ENCODE peak calls at places on chromosomes 1 and 21, in four cellular contexts. One of them, this sample, is unnamed.

GRCh38 chr1:149931212-149931805 is 3.7 kb upstream of the SF3B4 start:
- DNase-seq in fibroblast of lung: no peak
- DNase-seq in CD8-positive, alpha-beta memory T cell: no peak
- DNase-seq in mesendoderm: no peak
- DNase-seq in this sample: no peak

GRCh38 chr21:38487906-38488639 is 10.2 kb downstream of the ERG start:
- DNase-seq in fibroblast of lung: no peak
- DNase-seq in CD8-positive, alpha-beta memory T cell: no peak
- DNase-seq in mesendoderm: no peak
- DNase-seq in this sample: no peak

GRCh38 chr1:227333423-227333822 is 15.1 kb upstream of the CDC42BPA start:
- DNase-seq in fibroblast of lung: no peak
- DNase-seq in CD8-positive, alpha-beta memory T cell: no peak
- DNase-seq in mesendoderm: no peak
- DNase-seq in this sample: no peak

GRCh38 chr1:33454646-33455282 is 17.7 kb upstream of the ZSCAN20 start:
- DNase-seq in fibroblast of lung: peak; percentile 42
- DNase-seq in CD8-positive, alpha-beta memory T cell: no peak
- DNase-seq in mesendoderm: peak; percentile 29
- DNase-seq in this sample: no peak

GRCh38 chr1:178541829-178542553 is 29.1 kb downstream of the TEX35 start:
- DNase-seq in fibroblast of lung: peak; percentile 6
- DNase-seq in CD8-positive, alpha-beta memory T cell: peak; percentile 31
- DNase-seq in mesendoderm: peak; percentile 61
- DNase-seq in this sample: no peak

GRCh38 chr1:157136133-157136532 is 2.1 kb downstream of the ETV3 start:
- DNase-seq in fibroblast of lung: no peak
- DNase-seq in CD8-positive, alpha-beta memory T cell: no peak
- DNase-seq in mesendoderm: peak; percentile 41
- DNase-seq in this sample: no peak

GRCh38 chr1:201147396-201148015 is 6.8 kb downstream of the TMEM9 start:
- DNase-seq in fibroblast of lung: no peak
- DNase-seq in CD8-positive, alpha-beta memory T cell: no peak
- DNase-seq in mesendoderm: no peak
- DNase-seq in this sample: no peak

GRCh38 chr1:158019177-158019868 is 25.9 kb downstream of the KIRREL1 start:
- DNase-seq in fibroblast of lung: peak; percentile 93
- DNase-seq in CD8-positive, alpha-beta memory T cell: no peak
- DNase-seq in mesendoderm: peak; percentile 98
- DNase-seq in this sample: no peak

GRCh38 chr1:22801753-22802152 is 91.1 kb downstream of the EPHB2 start:
- DNase-seq in fibroblast of lung: no peak
- DNase-seq in CD8-positive, alpha-beta memory T cell: no peak
- DNase-seq in mesendoderm: peak; percentile 67
- DNase-seq in this sample: no peak

GRCh38 chr1:4397196-4397595 is 257.2 kb upstream of the AJAP1 start:
- DNase-seq in fibroblast of lung: no peak
- DNase-seq in CD8-positive, alpha-beta memory T cell: no peak
- DNase-seq in mesendoderm: no peak
- DNase-seq in this sample: no peak

GRCh38 chr1:247415423-247416361 is at the start of gene NLRP3:
- DNase-seq in fibroblast of lung: no peak
- DNase-seq in CD8-positive, alpha-beta memory T cell: peak; percentile 14
- DNase-seq in mesendoderm: peak; percentile 80
- DNase-seq in this sample: no peak

GRCh38 chr21:30282850-30283249 is at the start of gene KRTAP24-1:
- DNase-seq in fibroblast of lung: no peak
- DNase-seq in CD8-positive, alpha-beta memory T cell: no peak
- DNase-seq in mesendoderm: no peak
- DNase-seq in this sample: no peak

GRCh38 chr1:11778844-11779623 is 17.0 kb downstream of the C1orf167 start:
- DNase-seq in fibroblast of lung: no peak
- DNase-seq in CD8-positive, alpha-beta memory T cell: no peak
- DNase-seq in mesendoderm: no peak
- DNase-seq in this sample: no peak

GRCh38 chr1:5455651-5456050 is 536.6 kb downstream of the NPHP4 start:
- DNase-seq in fibroblast of lung: no peak
- DNase-seq in CD8-positive, alpha-beta memory T cell: no peak
- DNase-seq in mesendoderm: peak; percentile 63
- DNase-seq in this sample: no peak

GRCh38 chr1:50917128-50917795 is 42.8 kb downstream of the FAF1 start:
- DNase-seq in fibroblast of lung: no peak
- DNase-seq in CD8-positive, alpha-beta memory T cell: no peak
- DNase-seq in mesendoderm: no peak
- DNase-seq in this sample: no peak

GRCh38 chr1:65003316-65003664 is 36.9 kb upstream of the JAK1 start:
- DNase-seq in fibroblast of lung: no peak
- DNase-seq in CD8-positive, alpha-beta memory T cell: no peak
- DNase-seq in mesendoderm: no peak
- DNase-seq in this sample: no peak

GRCh38 chr1:248303324-248303723 is at the start of gene OR2T12:
- DNase-seq in fibroblast of lung: no peak
- DNase-seq in CD8-positive, alpha-beta memory T cell: no peak
- DNase-seq in mesendoderm: no peak
- DNase-seq in this sample: no peak

GRCh38 chr1:198496216-198497143 is 44.0 kb downstream of the ATP6V1G3 start:
- DNase-seq in fibroblast of lung: peak; percentile 80
- DNase-seq in CD8-positive, alpha-beta memory T cell: no peak
- DNase-seq in mesendoderm: no peak
- DNase-seq in this sample: no peak

GRCh38 chr1:41239988-41240610 is 2.0 kb downstream of the SCMH1 start:
- DNase-seq in fibroblast of lung: peak; percentile 78
- DNase-seq in CD8-positive, alpha-beta memory T cell: no peak
- DNase-seq in mesendoderm: peak; percentile 28
- DNase-seq in this sample: no peak

GRCh38 chr1:200458780-200459179 is 48.9 kb upstream of the ZNF281 start:
- DNase-seq in fibroblast of lung: no peak
- DNase-seq in CD8-positive, alpha-beta memory T cell: no peak
- DNase-seq in mesendoderm: no peak
- DNase-seq in this sample: no peak

GRCh38 chr1:42971848-42972291 is 13.2 kb upstream of the SLC2A1 start:
- DNase-seq in fibroblast of lung: peak; percentile 91
- DNase-seq in CD8-positive, alpha-beta memory T cell: no peak
- DNase-seq in mesendoderm: no peak
- DNase-seq in this sample: no peak

GRCh38 chr1:230340778-230341546 is 85.2 kb downstream of the PGBD5 start:
- DNase-seq in fibroblast of lung: no peak
- DNase-seq in CD8-positive, alpha-beta memory T cell: no peak
- DNase-seq in mesendoderm: no peak
- DNase-seq in this sample: no peak

GRCh38 chr1:235758931-235759330 is 107.8 kb downstream of the LYST start:
- DNase-seq in fibroblast of lung: no peak
- DNase-seq in CD8-positive, alpha-beta memory T cell: no peak
- DNase-seq in mesendoderm: no peak
- DNase-seq in this sample: no peak

GRCh38 chr21:32233055-32233546 is 45.7 kb downstream of the MIS18A start:
- DNase-seq in fibroblast of lung: no peak
- DNase-seq in CD8-positive, alpha-beta memory T cell: no peak
- DNase-seq in mesendoderm: no peak
- DNase-seq in this sample: no peak

GRCh38 chr1:9825101-9826074 is 1.6 kb upstream of the CLSTN1 start:
- DNase-seq in fibroblast of lung: peak; percentile 46
- DNase-seq in CD8-positive, alpha-beta memory T cell: peak; percentile 49
- DNase-seq in mesendoderm: peak; percentile 97
- DNase-seq in this sample: peak; percentile 92

GRCh38 chr1:53048960-53049573 is 12.9 kb upstream of the PODN start:
- DNase-seq in fibroblast of lung: no peak
- DNase-seq in CD8-positive, alpha-beta memory T cell: no peak
- DNase-seq in mesendoderm: no peak
- DNase-seq in this sample: no peak

DNA sequence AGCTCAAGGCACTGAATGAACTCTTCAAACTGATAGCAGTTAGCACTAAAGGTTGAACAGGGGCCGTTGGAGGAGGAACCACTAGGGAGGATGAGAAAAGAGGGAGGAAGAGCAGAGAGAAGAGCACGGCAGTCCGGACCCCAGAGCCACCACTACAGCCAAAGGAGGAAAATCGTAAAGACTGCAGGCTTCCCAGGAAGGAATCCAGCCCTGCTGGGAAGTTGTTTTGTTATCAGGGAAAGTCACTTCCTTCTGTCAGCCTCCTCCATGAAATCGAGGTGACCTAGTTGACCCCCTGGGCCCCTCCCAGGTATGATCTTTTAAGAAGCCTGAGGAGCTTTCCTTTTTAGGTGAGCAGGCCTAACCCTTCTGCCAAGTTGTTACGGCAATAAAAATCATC is 88.2 kb downstream of the PBX1 start:
- DNase-seq in fibroblast of lung: no peak
- DNase-seq in CD8-positive, alpha-beta memory T cell: no peak
- DNase-seq in mesendoderm: peak; percentile 82
- DNase-seq in this sample: no peak
- H3K4me1 ChIP-seq in fibroblast of lung: peaks cover 6% of the 10 kb centered on the region
- H3K4me1 ChIP-seq in CD8-positive, alpha-beta memory T cell: no peaks in the 10 kb centered on the region
- H3K4me1 ChIP-seq in mesendoderm: peaks cover 21% of the 10 kb centered on the region
- H3K4me1 ChIP-seq in this sample: no peaks in the 10 kb centered on the region

GRCh38 chr21:43812139-43812821 is 22.9 kb downstream of the RRP1 start:
- DNase-seq in fibroblast of lung: no peak
- DNase-seq in CD8-positive, alpha-beta memory T cell: no peak
- DNase-seq in mesendoderm: no peak
- DNase-seq in this sample: peak; percentile 52
- H3K4me1 ChIP-seq in fibroblast of lung: peaks cover 4% of the 10 kb centered on the region
- H3K4me1 ChIP-seq in CD8-positive, alpha-beta memory T cell: peaks cover 7% of the 10 kb centered on the region
- H3K4me1 ChIP-seq in mesendoderm: no peaks in the 10 kb centered on the region
- H3K4me1 ChIP-seq in this sample: peaks cover 13% of the 10 kb centered on the region

GRCh38 chr1:171940373-171940772 is 99.1 kb downstream of the DNM3 start:
- DNase-seq in fibroblast of lung: peak; percentile 51
- DNase-seq in CD8-positive, alpha-beta memory T cell: no peak
- DNase-seq in mesendoderm: no peak
- DNase-seq in this sample: no peak

GRCh38 chr1:171939730-171940129 is 98.4 kb downstream of the DNM3 start:
- DNase-seq in fibroblast of lung: no peak
- DNase-seq in CD8-positive, alpha-beta memory T cell: no peak
- DNase-seq in mesendoderm: no peak
- DNase-seq in this sample: no peak

GRCh38 chr1:171941920-171942319 is 100.6 kb downstream of the DNM3 start:
- DNase-seq in fibroblast of lung: no peak
- DNase-seq in CD8-positive, alpha-beta memory T cell: no peak
- DNase-seq in mesendoderm: no peak
- DNase-seq in this sample: no peak

GRCh38 chr1:171948491-171948890 is 107.2 kb downstream of the DNM3 start:
- DNase-seq in fibroblast of lung: peak; percentile 5
- DNase-seq in CD8-positive, alpha-beta memory T cell: no peak
- DNase-seq in mesendoderm: peak; percentile 43
- DNase-seq in this sample: no peak

DNA sequence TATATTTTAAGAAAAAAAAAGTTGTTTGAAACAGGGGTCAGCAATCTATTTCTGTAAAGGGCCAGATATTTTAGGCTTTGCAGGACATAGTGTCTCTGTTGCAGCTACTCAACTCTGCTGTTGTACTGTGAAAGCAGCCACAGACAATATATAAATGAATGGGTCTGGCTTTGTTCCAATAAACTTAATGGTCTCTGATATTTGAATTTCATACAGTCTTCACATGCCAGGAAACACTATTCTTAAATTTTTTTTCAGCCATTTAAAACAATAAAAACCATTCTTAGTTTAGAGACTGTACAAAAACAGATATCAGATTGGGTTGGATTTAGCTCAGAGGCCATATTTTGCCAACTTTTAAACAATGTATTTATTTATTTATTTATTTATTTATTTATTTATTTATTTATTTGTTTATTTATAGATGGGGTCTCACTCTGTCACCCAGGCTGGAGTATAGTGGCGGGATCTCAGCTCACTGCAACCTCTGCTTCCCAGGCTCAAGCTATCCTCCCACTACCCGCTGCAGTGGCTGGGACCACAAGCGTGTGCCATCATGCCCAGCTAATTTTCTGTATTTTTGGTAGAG is 102.8 kb downstream of the DNM3 start:
- DNase-seq in fibroblast of lung: no peak
- DNase-seq in CD8-positive, alpha-beta memory T cell: no peak
- DNase-seq in mesendoderm: no peak
- DNase-seq in this sample: no peak
- H3K4me1 ChIP-seq in fibroblast of lung: no peaks in the 10 kb centered on the region
- H3K4me1 ChIP-seq in CD8-positive, alpha-beta memory T cell: no peaks in the 10 kb centered on the region
- H3K4me1 ChIP-seq in mesendoderm: no peaks in the 10 kb centered on the region
- H3K4me1 ChIP-seq in this sample: no peaks in the 10 kb centered on the region

GRCh38 chr1:109986054-109986444 is 1.5 kb downstream of the AHCYL1 start:
- DNase-seq in fibroblast of lung: no peak
- DNase-seq in CD8-positive, alpha-beta memory T cell: no peak
- DNase-seq in mesendoderm: no peak
- DNase-seq in this sample: no peak
- H3K4me1 ChIP-seq in fibroblast of lung: peaks cover 6% of the 10 kb centered on the region
- H3K4me1 ChIP-seq in CD8-positive, alpha-beta memory T cell: peaks cover 36% of the 10 kb centered on the region
- H3K4me1 ChIP-seq in mesendoderm: peaks cover 8% of the 10 kb centered on the region
- H3K4me1 ChIP-seq in this sample: peaks cover 25% of the 10 kb centered on the region

GRCh38 chr1:111145963-111146768 is 6.1 kb downstream of the CEPT1 start:
- DNase-seq in fibroblast of lung: no peak
- DNase-seq in CD8-positive, alpha-beta memory T cell: no peak
- DNase-seq in mesendoderm: no peak
- DNase-seq in this sample: no peak
- H3K4me1 ChIP-seq in fibroblast of lung: no peaks in the 10 kb centered on the region
- H3K4me1 ChIP-seq in CD8-positive, alpha-beta memory T cell: peaks cover 27% of the 10 kb centered on the region
- H3K4me1 ChIP-seq in mesendoderm: no peaks in the 10 kb centered on the region
- H3K4me1 ChIP-seq in this sample: no peaks in the 10 kb centered on the region

GRCh38 chr1:2232255-2232915 is 4.3 kb downstream of the SKI start:
- DNase-seq in fibroblast of lung: no peak
- DNase-seq in CD8-positive, alpha-beta memory T cell: no peak
- DNase-seq in mesendoderm: no peak
- DNase-seq in this sample: no peak
- H3K4me1 ChIP-seq in fibroblast of lung: peaks cover 25% of the 10 kb centered on the region
- H3K4me1 ChIP-seq in CD8-positive, alpha-beta memory T cell: peaks cover 75% of the 10 kb centered on the region
- H3K4me1 ChIP-seq in mesendoderm: peaks cover 12% of the 10 kb centered on the region
- H3K4me1 ChIP-seq in this sample: peaks cover 33% of the 10 kb centered on the region

DNA sequence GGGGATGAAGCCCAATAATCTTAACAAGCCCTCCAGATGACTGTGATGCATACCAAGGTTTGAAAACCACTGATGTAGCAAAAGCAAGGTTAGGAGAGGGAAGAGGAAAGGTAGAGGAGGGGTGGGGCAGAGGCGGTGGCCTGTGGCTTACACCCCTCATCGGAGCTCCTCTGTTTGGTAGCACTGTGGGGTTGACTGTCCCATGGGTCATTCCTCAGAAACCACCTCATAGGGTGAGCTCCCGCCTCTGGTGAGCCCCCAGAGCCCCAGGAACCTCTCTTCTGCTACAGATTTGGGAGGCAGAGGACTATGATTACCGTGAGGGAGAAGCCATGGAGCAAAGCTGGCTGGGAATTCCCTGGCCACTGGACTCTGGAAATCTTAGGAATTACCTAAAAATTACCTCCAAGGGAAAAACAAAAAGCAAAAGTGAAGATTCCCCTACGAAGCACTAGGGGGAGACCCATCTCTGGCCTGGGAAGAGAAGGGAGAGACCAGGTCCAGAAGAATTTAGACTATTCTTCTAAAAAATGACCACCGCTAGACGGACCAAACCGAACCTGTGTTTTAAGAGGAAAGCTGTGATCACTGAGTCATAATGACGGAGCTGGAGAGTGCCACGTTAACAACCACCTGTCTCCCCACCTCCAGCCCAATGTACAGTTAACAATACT is 1.5 kb upstream of the RASSF5 start:
- DNase-seq in fibroblast of lung: peak; percentile 56
- DNase-seq in CD8-positive, alpha-beta memory T cell: no peak
- DNase-seq in mesendoderm: peak; percentile 41
- DNase-seq in this sample: no peak
- H3K4me1 ChIP-seq in fibroblast of lung: peaks cover 25% of the 10 kb centered on the region
- H3K4me1 ChIP-seq in CD8-positive, alpha-beta memory T cell: peaks cover 35% of the 10 kb centered on the region
- H3K4me1 ChIP-seq in mesendoderm: no peaks in the 10 kb centered on the region
- H3K4me1 ChIP-seq in this sample: no peaks in the 10 kb centered on the region